ENCODE peak calls at places on chromosomes 1 and 21, in six cellular contexts. N is PC-9, O is endodermal cell, S is Karpas-422, D is A549, B is ascending aorta. I is an unnamed sample.

GRCh38 chr1:221264848-221265247 is 385.6 kb downstream of the HLX start:
- DNase-seq in D (no peak), B (no peak), S (no peak), N (no peak), O (no peak), I (no peak)

GRCh38 chr1:180909005-180909414 is 3.7 kb upstream of the KIAA1614 start:
- DNase-seq in O (peak; percentile 33), N (no peak), B (no peak), S (no peak), D (no peak), I (no peak)

GRCh38 chr1:173014145-173014544 is 36.6 kb downstream of the TNFSF18 start:
- DNase-seq in S (no peak), N (no peak), D (no peak), B (no peak), O (no peak), I (no peak)

GRCh38 chr1:244327533-244327932 is 124.2 kb downstream of the ADSS2 start:
- DNase-seq in N (no peak), B (no peak), S (peak; percentile 4), D (no peak), O (no peak), I (no peak)

GRCh38 chr1:99855914-99856450 is 5.8 kb downstream of the AGL start:
- DNase-seq in D (no peak), N (no peak), B (no peak), S (no peak), O (no peak), I (no peak)

GRCh38 chr1:79005945-79006344 is 585 bp downstream of the ADGRL4 start:
- DNase-seq in S (no peak), O (no peak), B (no peak), D (no peak), N (no peak), I (no peak)

GRCh38 chr1:157773723-157774350 is 3.1 kb downstream of the FCRL2 start:
- DNase-seq in O (peak; percentile 79), B (no peak), N (no peak), S (peak; percentile 93), D (no peak), I (no peak)

GRCh38 chr1:75208862-75209261 is 74.7 kb downstream of the LHX8 start:
- DNase-seq in N (no peak), B (no peak), S (no peak), O (no peak), D (no peak), I (no peak)

GRCh38 chr21:41045534-41046268 is 122.3 kb upstream of the BACE2 start:
- DNase-seq in N (no peak), D (no peak), B (no peak), O (peak; percentile 85), S (peak; percentile 58), I (no peak)

GRCh38 chr1:198932351-198932991 is 293.6 kb downstream of the PTPRC start:
- DNase-seq in D (no peak), O (no peak), N (peak; percentile 16), S (peak; percentile 51), B (no peak), I (no peak)

GRCh38 chr1:77538956-77539509 is 143.4 kb downstream of the ZZZ3 start:
- DNase-seq in N (peak; percentile 18), B (no peak), D (peak; percentile 39), O (no peak), S (peak; percentile 65), I (no peak)

GRCh38 chr1:217029311-217030157 is 306.3 kb upstream of the ESRRG start:
- DNase-seq in S (no peak), B (peak; percentile 9), O (no peak), D (no peak), N (peak; percentile 37), I (no peak)

DNA sequence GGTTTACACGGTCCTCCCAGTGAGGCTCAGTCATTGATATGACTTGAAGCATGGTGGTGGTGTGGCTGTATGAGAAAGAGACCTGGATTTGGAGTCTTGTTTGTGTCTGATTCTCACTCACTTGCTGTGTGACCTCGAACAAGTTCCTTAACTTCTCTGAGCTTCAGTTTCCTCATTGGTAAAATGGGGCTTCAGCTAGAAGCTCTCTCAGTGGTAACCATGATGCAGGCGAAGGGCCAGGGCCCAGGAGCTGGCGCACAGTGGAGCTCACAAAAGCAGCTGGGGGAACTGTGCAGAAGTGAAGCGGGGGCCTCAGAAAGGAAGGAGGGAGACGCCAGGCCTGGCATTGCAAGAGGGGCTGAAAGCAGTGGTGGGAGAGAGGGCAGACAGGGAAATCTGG is 88.8 kb upstream of the RUNX3 start:
- DNase-seq in N (no peak), O (no peak), B (no peak), D (no peak), S (peak; percentile 60), I (no peak)
- H3K4me1 ChIP-seq in N (no peaks in the 10 kb centered on the region), O (peaks cover 4% of the 10 kb centered on the region), B (no peaks in the 10 kb centered on the region), D (peaks cover 16% of the 10 kb centered on the region), S (peaks cover 61% of the 10 kb centered on the region), I (peaks cover 11% of the 10 kb centered on the region)

GRCh38 chr1:183914891-183915290 is 110.0 kb downstream of the RGL1 start:
- DNase-seq in N (no peak), B (no peak), O (no peak), S (no peak), D (no peak), I (no peak)
- H3K4me1 ChIP-seq in N (peaks cover 12% of the 10 kb centered on the region), B (no peaks in the 10 kb centered on the region), O (no peaks in the 10 kb centered on the region), S (peaks cover 21% of the 10 kb centered on the region), D (peaks cover 11% of the 10 kb centered on the region), I (peaks cover 12% of the 10 kb centered on the region)

DNA sequence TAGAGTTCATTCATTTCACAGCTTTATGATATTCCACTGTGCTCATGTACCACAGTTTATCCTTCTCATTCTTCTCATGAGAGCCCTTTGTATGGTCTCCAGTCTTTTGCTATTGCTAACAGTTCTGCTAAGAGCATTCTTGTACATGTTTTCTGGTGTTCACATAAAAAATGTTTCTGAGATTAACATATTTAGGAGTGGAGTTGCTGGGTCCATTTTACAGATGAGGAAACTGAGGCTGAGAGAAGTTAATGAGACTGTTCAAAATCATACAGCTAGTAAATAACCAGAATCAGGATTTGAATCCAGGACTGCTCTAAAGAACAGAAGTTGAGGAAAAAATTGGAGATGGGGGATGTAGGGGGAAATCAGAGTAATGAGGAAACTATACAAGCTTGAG is 28.8 kb upstream of the RGS16 start:
- DNase-seq in N (no peak), D (no peak), B (no peak), O (no peak), S (no peak), I (no peak)
- H3K4me1 ChIP-seq in N (no peaks in the 10 kb centered on the region), D (no peaks in the 10 kb centered on the region), B (no peaks in the 10 kb centered on the region), O (peaks cover 3% of the 10 kb centered on the region), S (peaks cover 73% of the 10 kb centered on the region), I (peaks cover 4% of the 10 kb centered on the region)

GRCh38 chr1:40798366-40799310 is 15.1 kb downstream of the KCNQ4 start:
- DNase-seq in D (no peak), B (no peak), N (no peak), S (peak; percentile 83), O (no peak), I (no peak)

GRCh38 chr1:40796939-40797667 is 13.5 kb downstream of the KCNQ4 start:
- DNase-seq in B (peak; percentile 37), O (no peak), N (no peak), D (no peak), S (peak; percentile 69), I (no peak)

GRCh38 chr1:40797668-40798010 is 14.1 kb downstream of the KCNQ4 start:
- DNase-seq in S (peak; percentile 90), N (no peak), B (no peak), D (no peak), O (no peak), I (no peak)

GRCh38 chr1:40801742-40802077 is 18.1 kb downstream of the KCNQ4 start:
- DNase-seq in S (peak; percentile 50), O (no peak), N (no peak), B (no peak), D (no peak), I (no peak)

GRCh38 chr1:40799351-40799867 is 15.8 kb downstream of the KCNQ4 start:
- DNase-seq in B (no peak), S (peak; percentile 73), N (no peak), O (no peak), D (no peak), I (no peak)
- H3K4me1 ChIP-seq in B (peaks cover 31% of the 10 kb centered on the region), S (peaks cover 92% of the 10 kb centered on the region), N (peaks cover 14% of the 10 kb centered on the region), O (no peaks in the 10 kb centered on the region), D (peaks cover 11% of the 10 kb centered on the region), I (peaks cover 36% of the 10 kb centered on the region)

GRCh38 chr1:167332503-167332902 is 111.8 kb downstream of the POU2F1 start:
- DNase-seq in N (no peak), D (no peak), S (no peak), B (no peak), O (no peak), I (no peak)

GRCh38 chr1:167333114-167333513 is 112.4 kb downstream of the POU2F1 start:
- DNase-seq in D (no peak), B (no peak), O (no peak), N (no peak), S (peak; percentile 59), I (no peak)

GRCh38 chr1:167330601-167331293 is 110.1 kb downstream of the POU2F1 start:
- DNase-seq in O (no peak), B (no peak), D (no peak), S (peak; percentile 74), N (no peak), I (no peak)

GRCh38 chr1:167333703-167334102 is 113.0 kb downstream of the POU2F1 start:
- DNase-seq in B (no peak), S (peak; percentile 65), D (no peak), N (no peak), O (no peak), I (no peak)

DNA sequence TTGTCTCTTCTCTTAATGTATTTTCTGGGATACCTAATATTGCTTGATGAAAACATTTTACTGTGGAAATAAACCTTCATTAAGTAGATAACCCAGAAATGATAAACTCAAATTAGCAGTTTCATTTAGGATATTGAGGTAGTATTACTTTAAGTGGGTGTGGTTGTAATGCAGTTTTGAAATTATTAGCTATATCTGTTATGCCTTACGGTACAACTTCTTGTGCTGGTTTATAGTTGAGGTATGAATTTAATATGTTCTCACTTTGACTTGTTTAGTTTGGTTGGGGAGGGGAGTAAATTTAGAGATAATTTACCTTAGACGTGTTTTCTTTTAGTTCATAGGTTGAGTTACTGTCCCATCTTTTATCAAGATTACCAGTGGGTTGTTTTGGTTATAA is 111.0 kb downstream of the POU2F1 start:
- DNase-seq in B (no peak), S (no peak), O (no peak), N (no peak), D (no peak), I (no peak)
- H3K4me1 ChIP-seq in B (no peaks in the 10 kb centered on the region), S (peaks cover 84% of the 10 kb centered on the region), O (peaks cover 3% of the 10 kb centered on the region), N (peaks cover 15% of the 10 kb centered on the region), D (peaks cover 35% of the 10 kb centered on the region), I (no peaks in the 10 kb centered on the region)

DNA sequence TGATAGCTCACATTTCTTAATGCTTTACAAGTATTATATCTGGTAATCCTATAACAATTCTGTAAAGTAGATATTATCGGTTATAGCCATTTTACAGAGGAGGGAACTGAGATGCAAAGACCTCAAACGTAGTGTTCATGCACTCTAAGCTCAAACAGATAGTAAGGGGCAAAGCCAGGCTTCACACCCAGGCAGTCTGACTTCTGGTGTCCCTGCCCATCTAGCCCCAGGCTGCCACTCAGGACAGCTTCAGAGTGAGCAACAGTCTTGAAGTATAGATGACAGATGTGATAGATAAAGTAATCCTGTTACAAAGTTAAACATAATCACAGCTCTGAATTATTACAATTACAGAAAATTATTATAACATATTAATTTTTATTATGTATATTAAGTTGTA is 6.2 kb upstream of the TRAF3IP3 start:
- DNase-seq in D (no peak), S (no peak), O (no peak), B (no peak), N (no peak), I (no peak)
- H3K4me1 ChIP-seq in D (peaks cover 7% of the 10 kb centered on the region), S (peaks cover 7% of the 10 kb centered on the region), O (no peaks in the 10 kb centered on the region), B (no peaks in the 10 kb centered on the region), N (no peaks in the 10 kb centered on the region), I (no peaks in the 10 kb centered on the region)